ENCODE peak calls at places on chromosomes 16 and 17, in nine cellular contexts. M, D, Y, K, W, C, S, O and H are unnamed samples.

GRCh38 chr17:77451894-77452852 is 311.4 kb downstream of the SEC14L1 start:
- DNase-seq in M (peak), D (peak), Y (no peak), K (peak), W (peak), C (peak), S (peak), O (peak), H (no peak)

GRCh38 chr16:11833951-11834695 is 17.2 kb downstream of the RSL1D1 start:
- DNase-seq in M (no peak), D (no peak), Y (no peak), K (no peak), W (no peak), C (peak), S (no peak), O (no peak), H (no peak)

GRCh38 chr16:81401035-81401950 is 43.3 kb upstream of the CMIP start:
- DNase-seq in M (peak), D (peak), Y (no peak), K (no peak), W (no peak), C (peak), S (no peak), O (no peak), H (peak)

GRCh38 chr16:765971-766819 is 5.7 kb downstream of the MSLN start:
- DNase-seq in M (no peak), D (no peak), Y (no peak), K (no peak), W (no peak), C (no peak), S (no peak), O (no peak), H (no peak)

GRCh38 chr17:74757502-74757901 is 9.1 kb downstream of the NHERF1 start:
- DNase-seq in M (no peak), D (peak), Y (no peak), K (peak), W (peak), C (no peak), S (no peak), O (no peak), H (no peak)

GRCh38 chr17:72538921-72539352 is 418.1 kb downstream of the SOX9 start:
- DNase-seq in M (no peak), D (peak), Y (no peak), K (no peak), W (peak), C (no peak), S (no peak), O (no peak), H (no peak)

GRCh38 chr17:82441686-82442487 is 8.7 kb downstream of the CYBC1 start:
- DNase-seq in M (no peak), D (no peak), Y (no peak), K (no peak), W (no peak), C (no peak), S (no peak), O (no peak), H (no peak)

GRCh38 chr16:87487361-87487924 is 5.4 kb downstream of the ZCCHC14 start:
- DNase-seq in M (no peak), D (peak), Y (no peak), K (peak), W (peak), C (no peak), S (no peak), O (peak), H (no peak)

GRCh38 chr16:2058901-2059300 is 11.1 kb downstream of the TSC2 start:
- DNase-seq in M (no peak), D (no peak), Y (no peak), K (no peak), W (no peak), C (no peak), S (no peak), O (no peak), H (no peak)

GRCh38 chr17:60134396-60135159 is 15.2 kb upstream of the CA4 start:
- DNase-seq in M (no peak), D (no peak), Y (no peak), K (no peak), W (peak), C (peak), S (no peak), O (no peak), H (no peak)

GRCh38 chr16:26078971-26079370 is 387.2 kb downstream of the HS3ST4 start:
- DNase-seq in M (no peak), D (no peak), Y (no peak), K (no peak), W (no peak), C (no peak), S (no peak), O (no peak), H (no peak)

GRCh38 chr16:47965439-47965838 is 190.4 kb downstream of the ABCC12 start:
- DNase-seq in M (no peak), D (no peak), Y (no peak), K (no peak), W (no peak), C (peak), S (no peak), O (no peak), H (no peak)

GRCh38 chr16:6528217-6528616 is 804.4 kb upstream of the RBFOX1 start:
- DNase-seq in M (no peak), D (no peak), Y (no peak), K (no peak), W (no peak), C (no peak), S (no peak), O (no peak), H (no peak)

GRCh38 chr17:60845012-60845411 is 167.4 kb downstream of the BCAS3 start:
- DNase-seq in M (no peak), D (no peak), Y (no peak), K (no peak), W (no peak), C (no peak), S (no peak), O (no peak), H (no peak)

GRCh38 chr17:55436224-55437164 is 14.9 kb upstream of the MMD start:
- DNase-seq in M (no peak), D (no peak), Y (no peak), K (no peak), W (no peak), C (no peak), S (no peak), O (no peak), H (no peak)

GRCh38 chr16:53129281-53130192 is 74.7 kb downstream of the CHD9 start:
- DNase-seq in M (no peak), D (no peak), Y (no peak), K (no peak), W (no peak), C (peak), S (no peak), O (no peak), H (no peak)

GRCh38 chr17:40422990-40423611 is 5.4 kb upstream of the TOP2A start:
- DNase-seq in M (no peak), D (no peak), Y (no peak), K (no peak), W (no peak), C (no peak), S (no peak), O (no peak), H (no peak)

GRCh38 chr17:7851438-7852261 is 3.2 kb upstream of the TMEM88 start:
- DNase-seq in M (peak), D (peak), Y (peak), K (peak), W (peak), C (peak), S (peak), O (peak), H (peak)

GRCh38 chr17:17032131-17032692 is 10.0 kb upstream of the MPRIP start:
- DNase-seq in M (peak), D (peak), Y (no peak), K (peak), W (peak), C (peak), S (no peak), O (no peak), H (peak)

GRCh38 chr17:73800893-73801292 is 156.6 kb upstream of the SDK2 start:
- DNase-seq in M (no peak), D (no peak), Y (no peak), K (no peak), W (no peak), C (no peak), S (no peak), O (no peak), H (no peak)

GRCh38 chr17:50056217-50056960 is 479 bp downstream of the ITGA3 start:
- DNase-seq in M (peak), D (peak), Y (peak), K (peak), W (peak), C (peak), S (peak), O (no peak), H (no peak)
- TF ChIP-seq POLR2A in M (no peak), D (no peak), Y (no peak), K (no peak), W (no peak), C (no peak), S (peak), O (no peak), H (no peak)

GRCh38 chr16:85157813-85158701 is 45.8 kb upstream of the CIBAR2 start:
- DNase-seq in M (no peak), D (no peak), Y (no peak), K (peak), W (no peak), C (no peak), S (no peak), O (no peak), H (no peak)
- TF ChIP-seq POLR2A in M (no peak), D (no peak), Y (no peak), K (no peak), W (no peak), C (no peak), S (no peak), O (no peak), H (no peak)

GRCh38 chr17:18360518-18360917 is 2.8 kb downstream of the SHMT1 start:
- DNase-seq in M (no peak), D (no peak), Y (no peak), K (no peak), W (no peak), C (no peak), S (no peak), O (no peak), H (no peak)

GRCh38 chr17:18362509-18363020 is 785 bp downstream of the SHMT1 start:
- DNase-seq in M (peak), D (peak), Y (no peak), K (peak), W (peak), C (no peak), S (peak), O (peak), H (peak)

GRCh38 chr17:18364166-18364565 is 816 bp upstream of the SHMT1 start:
- DNase-seq in M (no peak), D (no peak), Y (no peak), K (no peak), W (no peak), C (no peak), S (no peak), O (no peak), H (no peak)

GRCh38 chr17:18361837-18362380 is 1.4 kb downstream of the SHMT1 start:
- DNase-seq in M (no peak), D (no peak), Y (no peak), K (no peak), W (no peak), C (no peak), S (no peak), O (no peak), H (no peak)

DNA sequence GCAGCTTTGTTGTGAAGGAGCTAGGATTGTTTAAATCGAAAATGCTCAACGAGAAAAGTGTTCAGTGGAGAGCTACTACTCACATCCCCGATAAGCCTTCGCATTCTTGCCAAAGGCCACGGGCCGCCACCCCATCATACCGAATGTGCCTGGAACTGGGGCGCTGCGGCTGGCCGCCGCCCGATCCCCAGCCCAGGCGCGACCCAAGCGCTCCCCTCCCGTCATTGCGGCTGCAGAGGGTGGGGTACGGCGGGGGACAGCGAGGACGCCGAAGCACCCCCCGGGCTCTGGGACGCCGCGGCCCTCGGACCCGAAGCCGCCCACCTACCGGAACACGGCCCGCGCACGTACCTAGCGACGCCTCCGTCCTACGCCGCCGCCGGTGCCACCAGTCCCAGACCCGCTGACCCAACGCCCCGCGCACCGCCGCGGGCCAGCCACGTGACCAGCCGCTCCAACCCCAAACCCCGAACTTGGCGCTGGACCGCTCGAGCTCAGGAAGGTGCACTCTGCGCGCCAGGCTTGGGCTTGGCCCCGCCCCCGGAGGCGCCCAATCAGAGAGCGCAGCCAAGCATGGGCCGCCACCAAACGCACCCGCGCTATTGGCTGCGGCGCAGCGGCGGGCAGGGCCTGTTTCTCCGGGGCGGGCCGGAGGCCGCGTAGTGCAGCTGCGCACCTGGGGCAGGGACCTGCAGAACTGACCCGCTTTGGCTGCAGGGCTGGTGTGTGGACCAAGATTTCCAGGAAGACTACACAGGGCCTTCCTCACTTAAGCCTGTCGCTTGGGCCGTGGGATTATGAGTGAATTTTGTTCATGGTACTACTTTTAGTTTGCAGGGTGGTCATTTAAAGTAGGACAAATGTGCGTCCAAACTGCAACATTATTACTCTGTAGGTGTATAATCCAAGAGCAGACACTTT is at the start of gene SHMT1:
- DNase-seq in M (peak), D (peak), Y (peak), K (peak), W (peak), C (peak), S (peak), O (peak), H (peak)
- TF ChIP-seq POLR2A in M (no peak), D (peak), Y (peak), K (peak), W (no peak), C (no peak), S (peak), O (peak), H (peak)

GRCh38 chr16:10383626-10384025 is 2.2 kb upstream of the ATF7IP2 start:
- DNase-seq in M (no peak), D (no peak), Y (no peak), K (no peak), W (no peak), C (no peak), S (no peak), O (no peak), H (no peak)

GRCh38 chr16:10386517-10387377 is 886 bp downstream of the ATF7IP2 start:
- DNase-seq in M (no peak), D (no peak), Y (no peak), K (no peak), W (no peak), C (peak), S (no peak), O (no peak), H (no peak)

GRCh38 chr16:10388987-10389386 is 3.1 kb downstream of the ATF7IP2 start:
- DNase-seq in M (no peak), D (no peak), Y (no peak), K (no peak), W (no peak), C (no peak), S (no peak), O (no peak), H (no peak)

GRCh38 chr16:10387378-10387681 is 1.5 kb downstream of the ATF7IP2 start:
- DNase-seq in M (no peak), D (no peak), Y (no peak), K (no peak), W (no peak), C (no peak), S (no peak), O (no peak), H (no peak)

DNA sequence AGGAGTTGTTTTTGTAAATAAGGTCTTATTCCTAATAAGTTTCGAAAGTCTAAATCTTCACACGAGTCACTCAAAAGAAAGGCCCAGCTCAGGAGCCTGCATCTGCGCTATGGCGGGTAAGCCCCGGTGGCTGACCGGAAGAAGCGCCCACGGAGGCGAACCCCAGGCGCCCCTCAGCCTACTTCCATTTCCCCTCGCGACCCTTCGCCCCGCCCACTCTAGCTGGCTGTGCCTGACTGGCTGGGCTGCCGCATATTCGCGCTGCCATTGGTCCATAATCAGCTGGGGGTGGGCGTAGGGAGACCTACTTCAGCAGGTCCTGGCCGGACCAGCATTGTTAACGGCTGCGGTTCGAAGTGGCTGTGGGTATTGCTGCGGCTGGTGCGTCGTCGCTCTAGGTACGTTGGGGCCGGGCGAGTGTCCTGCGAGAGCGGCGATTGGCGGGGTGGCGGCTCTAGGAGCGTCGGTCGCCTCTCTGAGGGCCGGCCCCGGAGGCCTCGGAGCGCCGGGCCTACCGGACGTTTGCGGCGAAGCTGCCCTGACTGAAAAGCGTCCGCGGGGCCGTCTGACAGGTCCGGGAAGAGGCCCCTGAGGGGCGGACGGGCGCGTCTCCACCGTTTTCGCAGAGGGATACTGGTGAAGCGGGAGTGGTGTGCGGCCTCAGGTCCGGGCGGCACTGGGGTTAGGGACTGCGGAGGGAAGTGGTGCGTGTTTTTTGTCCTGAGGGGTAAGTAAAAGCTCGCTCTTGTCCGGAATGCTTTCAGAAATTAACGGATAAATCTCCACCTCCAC is at the start of gene ATF7IP2:
- DNase-seq in M (peak), D (peak), Y (peak), K (peak), W (peak), C (peak), S (peak), O (peak), H (no peak)
- TF ChIP-seq POLR2A in M (no peak), D (peak), Y (peak), K (peak), W (no peak), C (peak), S (no peak), O (peak), H (no peak)

GRCh38 chr16:4386951-4387565 is 15.4 kb downstream of the VASN start:
- DNase-seq in M (no peak), D (no peak), Y (no peak), K (no peak), W (no peak), C (no peak), S (no peak), O (no peak), H (no peak)

GRCh38 chr16:4387769-4388168 is 16.1 kb downstream of the VASN start:
- DNase-seq in M (no peak), D (no peak), Y (no peak), K (peak), W (no peak), C (no peak), S (no peak), O (no peak), H (no peak)

GRCh38 chr16:4390266-4391260 is 18.9 kb downstream of the VASN start:
- DNase-seq in M (no peak), D (no peak), Y (no peak), K (no peak), W (no peak), C (no peak), S (no peak), O (no peak), H (no peak)

GRCh38 chr16:4388275-4389021 is 16.8 kb downstream of the VASN start:
- DNase-seq in M (no peak), D (no peak), Y (no peak), K (peak), W (no peak), C (no peak), S (no peak), O (no peak), H (no peak)

GRCh38 chr16:4389051-4389955 is 17.7 kb downstream of the VASN start:
- DNase-seq in M (no peak), D (no peak), Y (no peak), K (no peak), W (no peak), C (no peak), S (no peak), O (no peak), H (no peak)
- TF ChIP-seq POLR2A in M (no peak), D (no peak), Y (no peak), K (no peak), W (no peak), C (peak), S (no peak), O (no peak), H (no peak)

GRCh38 chr16:27446721-27447120 is 44.7 kb downstream of the IL21R start:
- DNase-seq in M (no peak), D (peak), Y (peak), K (peak), W (no peak), C (no peak), S (no peak), O (no peak), H (no peak)

GRCh38 chr16:27444015-27444414 is 42.0 kb downstream of the IL21R start:
- DNase-seq in M (no peak), D (no peak), Y (no peak), K (no peak), W (no peak), C (peak), S (no peak), O (no peak), H (peak)

GRCh38 chr16:27441998-27442397 is 40.0 kb downstream of the IL21R start:
- DNase-seq in M (no peak), D (no peak), Y (no peak), K (no peak), W (no peak), C (no peak), S (no peak), O (no peak), H (no peak)

GRCh38 chr16:27445502-27446175 is 43.7 kb downstream of the IL21R start:
- DNase-seq in M (no peak), D (no peak), Y (no peak), K (peak), W (no peak), C (no peak), S (no peak), O (no peak), H (no peak)

GRCh38 chr16:27444470-27444869 is 42.5 kb downstream of the IL21R start:
- DNase-seq in M (no peak), D (no peak), Y (no peak), K (no peak), W (no peak), C (no peak), S (no peak), O (no peak), H (no peak)
- TF ChIP-seq POLR2A in M (no peak), D (no peak), Y (no peak), K (no peak), W (no peak), C (no peak), S (no peak), O (no peak), H (no peak)

DNA sequence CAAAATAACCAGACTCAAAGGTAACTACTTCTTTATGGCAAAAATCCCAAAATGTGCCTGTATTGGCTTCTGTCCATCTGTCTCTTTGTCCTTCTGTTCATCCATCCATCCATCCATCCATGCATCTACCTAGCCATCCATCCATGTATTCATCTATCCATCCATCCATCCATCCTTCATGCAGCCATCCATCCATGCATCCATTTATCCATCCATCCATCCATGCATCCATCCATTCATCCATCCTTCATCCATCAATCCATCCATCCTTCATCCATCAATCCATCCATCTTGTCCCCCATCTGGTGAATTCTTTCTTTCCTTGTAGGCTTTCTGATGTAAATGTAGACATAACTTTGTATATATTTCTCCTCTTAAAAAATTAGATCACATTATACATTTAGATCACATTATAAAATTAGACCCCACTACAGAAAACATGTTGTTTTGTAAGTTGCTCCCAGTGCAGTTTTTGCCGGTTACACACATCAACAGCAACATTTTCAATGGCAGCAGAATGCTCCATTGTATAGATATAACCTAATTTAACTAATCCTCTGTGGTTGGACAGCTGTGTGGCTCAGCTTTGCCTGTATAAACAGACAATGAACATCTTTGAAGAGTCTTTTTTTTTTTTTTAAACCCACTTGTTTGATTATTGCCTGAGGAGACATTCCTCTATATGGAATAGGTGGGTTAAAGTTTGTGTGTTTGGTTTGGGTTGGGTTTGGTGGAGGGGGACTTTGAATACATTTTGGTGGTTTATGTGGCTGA is 72.0 kb downstream of the MSI2 start:
- DNase-seq in M (no peak), D (no peak), Y (no peak), K (no peak), W (no peak), C (peak), S (no peak), O (no peak), H (no peak)
- TF ChIP-seq POLR2A in M (no peak), D (no peak), Y (no peak), K (no peak), W (no peak), C (no peak), S (no peak), O (no peak), H (no peak)